ENCODE peak calls at places on chromosomes 5 and 9, in five cellular contexts. One of them, this sample, is unnamed.

GRCh38 chr9:126793686-126794417 is 11.0 kb upstream of the ZBTB43 start:
- DNase-seq in HS-5: no peak
- DNase-seq in activated CD4-positive, alpha-beta T cell treated with anti-CD3 and anti-CD28 coated beads, Interleukin-2, amount 50 U/mL, for 1 hour: no peak
- DNase-seq in ELR: no peak
- DNase-seq in left colon: no peak
- DNase-seq in this sample: no peak

GRCh38 chr5:100708625-100709171 is 173.5 kb downstream of the FAM174A start:
- DNase-seq in ELR: no peak
- DNase-seq in HS-5: no peak
- DNase-seq in left colon: no peak
- DNase-seq in activated CD4-positive, alpha-beta T cell treated with anti-CD3 and anti-CD28 coated beads, Interleukin-2, amount 50 U/mL, for 1 hour: no peak
- DNase-seq in this sample: no peak

GRCh38 chr9:78001946-78002731 is 29.5 kb downstream of the GNAQ start:
- DNase-seq in HS-5: no peak
- DNase-seq in ELR: peak; percentile 75
- DNase-seq in activated CD4-positive, alpha-beta T cell treated with anti-CD3 and anti-CD28 coated beads, Interleukin-2, amount 50 U/mL, for 1 hour: no peak
- DNase-seq in left colon: no peak
- DNase-seq in this sample: no peak

GRCh38 chr5:75536694-75537360 is 25.1 kb downstream of the POLK start:
- DNase-seq in ELR: no peak
- DNase-seq in HS-5: no peak
- DNase-seq in activated CD4-positive, alpha-beta T cell treated with anti-CD3 and anti-CD28 coated beads, Interleukin-2, amount 50 U/mL, for 1 hour: no peak
- DNase-seq in left colon: no peak
- DNase-seq in this sample: no peak

GRCh38 chr5:122924203-122924602 is 78.8 kb downstream of the SNX24 start:
- DNase-seq in activated CD4-positive, alpha-beta T cell treated with anti-CD3 and anti-CD28 coated beads, Interleukin-2, amount 50 U/mL, for 1 hour: no peak
- DNase-seq in left colon: no peak
- DNase-seq in ELR: peak; percentile 54
- DNase-seq in HS-5: no peak
- DNase-seq in this sample: peak; percentile 8

GRCh38 chr9:127336708-127337352 is 60.1 kb upstream of the SLC2A8 start:
- DNase-seq in ELR: peak; percentile 98
- DNase-seq in activated CD4-positive, alpha-beta T cell treated with anti-CD3 and anti-CD28 coated beads, Interleukin-2, amount 50 U/mL, for 1 hour: no peak
- DNase-seq in HS-5: peak; percentile 96
- DNase-seq in left colon: peak; percentile 48
- DNase-seq in this sample: peak; percentile 98

GRCh38 chr5:143562935-143563334 is 159.4 kb upstream of the NR3C1 start:
- DNase-seq in ELR: no peak
- DNase-seq in HS-5: no peak
- DNase-seq in left colon: no peak
- DNase-seq in activated CD4-positive, alpha-beta T cell treated with anti-CD3 and anti-CD28 coated beads, Interleukin-2, amount 50 U/mL, for 1 hour: no peak
- DNase-seq in this sample: peak; percentile 58

GRCh38 chr9:79694208-79694607 is 122.4 kb downstream of the TLE4 start:
- DNase-seq in ELR: no peak
- DNase-seq in HS-5: no peak
- DNase-seq in activated CD4-positive, alpha-beta T cell treated with anti-CD3 and anti-CD28 coated beads, Interleukin-2, amount 50 U/mL, for 1 hour: no peak
- DNase-seq in left colon: no peak
- DNase-seq in this sample: no peak

GRCh38 chr5:86880785-86881492 is 263.2 kb downstream of the COX7C start:
- DNase-seq in HS-5: peak; percentile 71
- DNase-seq in ELR: peak; percentile 91
- DNase-seq in activated CD4-positive, alpha-beta T cell treated with anti-CD3 and anti-CD28 coated beads, Interleukin-2, amount 50 U/mL, for 1 hour: peak; percentile 12
- DNase-seq in left colon: no peak
- DNase-seq in this sample: peak; percentile 75

GRCh38 chr9:105290401-105290800 is 46.0 kb downstream of the SLC44A1 start:
- DNase-seq in HS-5: no peak
- DNase-seq in left colon: no peak
- DNase-seq in activated CD4-positive, alpha-beta T cell treated with anti-CD3 and anti-CD28 coated beads, Interleukin-2, amount 50 U/mL, for 1 hour: no peak
- DNase-seq in ELR: no peak
- DNase-seq in this sample: peak; percentile 35

GRCh38 chr5:127906562-127907204 is 176.9 kb upstream of the SLC12A2 start:
- DNase-seq in HS-5: no peak
- DNase-seq in left colon: no peak
- DNase-seq in activated CD4-positive, alpha-beta T cell treated with anti-CD3 and anti-CD28 coated beads, Interleukin-2, amount 50 U/mL, for 1 hour: no peak
- DNase-seq in ELR: no peak
- DNase-seq in this sample: no peak

GRCh38 chr5:176884571-176884890 is 14.6 kb downstream of the HK3 start:
- DNase-seq in left colon: no peak
- DNase-seq in HS-5: no peak
- DNase-seq in ELR: no peak
- DNase-seq in activated CD4-positive, alpha-beta T cell treated with anti-CD3 and anti-CD28 coated beads, Interleukin-2, amount 50 U/mL, for 1 hour: no peak
- DNase-seq in this sample: no peak

GRCh38 chr5:167702014-167702413 is 589.4 kb upstream of the WWC1 start:
- DNase-seq in ELR: no peak
- DNase-seq in activated CD4-positive, alpha-beta T cell treated with anti-CD3 and anti-CD28 coated beads, Interleukin-2, amount 50 U/mL, for 1 hour: no peak
- DNase-seq in HS-5: no peak
- DNase-seq in left colon: no peak
- DNase-seq in this sample: no peak

GRCh38 chr9:116465591-116466288 is 221.4 kb upstream of the TRIM32 start:
- DNase-seq in left colon: no peak
- DNase-seq in activated CD4-positive, alpha-beta T cell treated with anti-CD3 and anti-CD28 coated beads, Interleukin-2, amount 50 U/mL, for 1 hour: no peak
- DNase-seq in HS-5: no peak
- DNase-seq in ELR: no peak
- DNase-seq in this sample: no peak

GRCh38 chr5:124678478-124678877 is 68.0 kb downstream of the ZNF608 start:
- DNase-seq in activated CD4-positive, alpha-beta T cell treated with anti-CD3 and anti-CD28 coated beads, Interleukin-2, amount 50 U/mL, for 1 hour: no peak
- DNase-seq in left colon: no peak
- DNase-seq in ELR: no peak
- DNase-seq in HS-5: no peak
- DNase-seq in this sample: no peak

GRCh38 chr5:120454094-120454798 is 9.9 kb upstream of the PRR16 start:
- DNase-seq in left colon: no peak
- DNase-seq in ELR: peak; percentile 64
- DNase-seq in HS-5: no peak
- DNase-seq in activated CD4-positive, alpha-beta T cell treated with anti-CD3 and anti-CD28 coated beads, Interleukin-2, amount 50 U/mL, for 1 hour: no peak
- DNase-seq in this sample: peak; percentile 87

GRCh38 chr9:36928210-36928609 is 105.9 kb downstream of the PAX5 start:
- DNase-seq in ELR: peak; percentile 16
- DNase-seq in activated CD4-positive, alpha-beta T cell treated with anti-CD3 and anti-CD28 coated beads, Interleukin-2, amount 50 U/mL, for 1 hour: no peak
- DNase-seq in HS-5: no peak
- DNase-seq in left colon: no peak
- DNase-seq in this sample: peak; percentile 19

GRCh38 chr5:120228262-120229031 is 235.7 kb upstream of the PRR16 start:
- DNase-seq in left colon: no peak
- DNase-seq in HS-5: no peak
- DNase-seq in activated CD4-positive, alpha-beta T cell treated with anti-CD3 and anti-CD28 coated beads, Interleukin-2, amount 50 U/mL, for 1 hour: no peak
- DNase-seq in ELR: peak; percentile 9
- DNase-seq in this sample: no peak

GRCh38 chr9:81224166-81224858 is 465.0 kb downstream of the TLE1 start:
- DNase-seq in HS-5: no peak
- DNase-seq in activated CD4-positive, alpha-beta T cell treated with anti-CD3 and anti-CD28 coated beads, Interleukin-2, amount 50 U/mL, for 1 hour: no peak
- DNase-seq in left colon: no peak
- DNase-seq in ELR: no peak
- DNase-seq in this sample: no peak

GRCh38 chr9:8251566-8251965 is 452.0 kb upstream of the DMAC1 start:
- DNase-seq in HS-5: no peak
- DNase-seq in ELR: no peak
- DNase-seq in activated CD4-positive, alpha-beta T cell treated with anti-CD3 and anti-CD28 coated beads, Interleukin-2, amount 50 U/mL, for 1 hour: no peak
- DNase-seq in left colon: no peak
- DNase-seq in this sample: no peak

GRCh38 chr5:115396698-115397097 is 100.2 kb upstream of the CCDC112 start:
- DNase-seq in activated CD4-positive, alpha-beta T cell treated with anti-CD3 and anti-CD28 coated beads, Interleukin-2, amount 50 U/mL, for 1 hour: no peak
- DNase-seq in left colon: no peak
- DNase-seq in HS-5: no peak
- DNase-seq in ELR: no peak
- DNase-seq in this sample: no peak

GRCh38 chr9:93657331-93658111 is 81.1 kb downstream of the PHF2 start:
- DNase-seq in activated CD4-positive, alpha-beta T cell treated with anti-CD3 and anti-CD28 coated beads, Interleukin-2, amount 50 U/mL, for 1 hour: no peak
- DNase-seq in left colon: peak; percentile 20
- DNase-seq in HS-5: no peak
- DNase-seq in ELR: no peak
- DNase-seq in this sample: no peak

GRCh38 chr5:95417971-95418370 is 26.8 kb downstream of the FAM81B start:
- DNase-seq in activated CD4-positive, alpha-beta T cell treated with anti-CD3 and anti-CD28 coated beads, Interleukin-2, amount 50 U/mL, for 1 hour: no peak
- DNase-seq in left colon: no peak
- DNase-seq in ELR: peak; percentile 69
- DNase-seq in HS-5: peak; percentile 13
- DNase-seq in this sample: peak; percentile 40

This sample was measured in LHCN-M2.